ENCODE peak calls at places on chromosomes 5 and 9, in six cellular contexts. One of them, this sample, is unnamed.
A peak's percentile ranks its signal among the peaks of the same experiment; 100 is the strongest.

GRCh38 chr9:113548221-113549041 is 84.9 kb downstream of the RGS3 start:
- DNase-seq in pancreas: peak; percentile 40
- DNase-seq in adrenal gland: peak; percentile 88
- DNase-seq in GM12878: no peak
- DNase-seq in body of pancreas: peak; percentile 78
- DNase-seq in stomach: peak; percentile 62
- DNase-seq in this sample: no peak

GRCh38 chr9:121233906-121234901 is 32.5 kb upstream of the RAB14 start:
- DNase-seq in adrenal gland: no peak
- DNase-seq in body of pancreas: no peak
- DNase-seq in pancreas: no peak
- DNase-seq in stomach: no peak
- DNase-seq in GM12878: no peak
- DNase-seq in this sample: peak; percentile 76

GRCh38 chr9:89473762-89474469 is 24.0 kb downstream of the SEMA4D start:
- DNase-seq in stomach: no peak
- DNase-seq in adrenal gland: no peak
- DNase-seq in body of pancreas: no peak
- DNase-seq in pancreas: no peak
- DNase-seq in GM12878: no peak
- DNase-seq in this sample: no peak

GRCh38 chr5:139764250-139764791 is 31.3 kb upstream of the PSD2 start:
- DNase-seq in GM12878: no peak
- DNase-seq in adrenal gland: no peak
- DNase-seq in stomach: no peak
- DNase-seq in pancreas: no peak
- DNase-seq in body of pancreas: no peak
- DNase-seq in this sample: no peak

GRCh38 chr5:153530357-153531143 is 40.1 kb downstream of the GRIA1 start:
- DNase-seq in body of pancreas: no peak
- DNase-seq in pancreas: no peak
- DNase-seq in stomach: no peak
- DNase-seq in GM12878: no peak
- DNase-seq in adrenal gland: no peak
- DNase-seq in this sample: no peak

GRCh38 chr5:72510610-72511121 is 3.5 kb upstream of the ZNF366 start:
- DNase-seq in body of pancreas: peak; percentile 14
- DNase-seq in pancreas: no peak
- DNase-seq in adrenal gland: no peak
- DNase-seq in stomach: no peak
- DNase-seq in GM12878: no peak
- DNase-seq in this sample: peak; percentile 55

GRCh38 chr5:143985832-143986485 is 174.0 kb downstream of the HMHB1 start:
- DNase-seq in GM12878: no peak
- DNase-seq in adrenal gland: no peak
- DNase-seq in pancreas: no peak
- DNase-seq in body of pancreas: no peak
- DNase-seq in stomach: no peak
- DNase-seq in this sample: peak; percentile 91

GRCh38 chr9:110025551-110026170 is 182.3 kb downstream of the C9orf152 start:
- DNase-seq in adrenal gland: no peak
- DNase-seq in body of pancreas: no peak
- DNase-seq in stomach: no peak
- DNase-seq in GM12878: no peak
- DNase-seq in pancreas: no peak
- DNase-seq in this sample: no peak

GRCh38 chr5:79021753-79022152 is 36.6 kb upstream of the ARSB start:
- DNase-seq in adrenal gland: no peak
- DNase-seq in GM12878: no peak
- DNase-seq in body of pancreas: no peak
- DNase-seq in stomach: no peak
- DNase-seq in pancreas: no peak
- DNase-seq in this sample: no peak

GRCh38 chr9:29297592-29297991 is 1724.3 kb upstream of the C9orf72 start:
- DNase-seq in stomach: no peak
- DNase-seq in pancreas: no peak
- DNase-seq in GM12878: no peak
- DNase-seq in body of pancreas: no peak
- DNase-seq in adrenal gland: no peak
- DNase-seq in this sample: no peak

GRCh38 chr5:103474671-103475070 is 87.9 kb downstream of the NUDT12 start:
- DNase-seq in adrenal gland: no peak
- DNase-seq in stomach: no peak
- DNase-seq in body of pancreas: no peak
- DNase-seq in pancreas: no peak
- DNase-seq in GM12878: no peak
- DNase-seq in this sample: no peak
- TF ChIP-seq CTCF in adrenal gland: no peak
- TF ChIP-seq CTCF in stomach: no peak
- TF ChIP-seq CTCF in body of pancreas: no peak
- TF ChIP-seq CTCF in pancreas: no peak
- TF ChIP-seq CTCF in GM12878: no peak
- TF ChIP-seq CTCF in this sample: no peak

GRCh38 chr5:15117691-15118090 is 246.1 kb upstream of the ANKH start:
- DNase-seq in body of pancreas: no peak
- DNase-seq in stomach: no peak
- DNase-seq in pancreas: no peak
- DNase-seq in GM12878: no peak
- DNase-seq in adrenal gland: no peak
- DNase-seq in this sample: no peak
- H3K4me3 ChIP-seq in body of pancreas: no peak overlapping the region
- H3K4me3 ChIP-seq in stomach: no peak overlapping the region
- H3K4me3 ChIP-seq in pancreas: no peak overlapping the region
- H3K4me3 ChIP-seq in GM12878: no peak overlapping the region
- H3K4me3 ChIP-seq in adrenal gland: no peak overlapping the region
- H3K4me3 ChIP-seq in this sample: no peak overlapping the region

DNA sequence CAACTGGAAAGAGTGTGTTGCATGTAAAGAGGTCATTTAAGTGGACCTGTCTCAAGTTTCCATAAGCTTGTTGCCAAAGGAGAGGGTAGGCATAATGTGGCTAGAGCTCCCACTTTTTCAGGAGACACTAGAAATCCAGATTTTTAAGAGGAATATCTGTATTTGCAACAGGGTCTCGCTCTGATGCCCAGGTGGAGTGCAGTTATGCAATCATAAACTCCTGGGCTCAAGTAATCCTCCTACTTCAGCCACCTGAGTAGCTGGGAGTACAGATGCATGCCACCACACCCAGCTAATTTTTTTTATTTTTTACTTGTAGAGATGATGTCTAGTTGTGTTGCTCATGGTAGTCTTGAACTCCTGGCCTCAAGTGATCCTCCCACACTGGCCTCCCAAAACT is 183.5 kb downstream of the NIPBL start:
- DNase-seq in pancreas: no peak
- DNase-seq in stomach: no peak
- DNase-seq in adrenal gland: no peak
- DNase-seq in body of pancreas: no peak
- DNase-seq in GM12878: no peak
- DNase-seq in this sample: no peak
- TF ChIP-seq CTCF in pancreas: no peak
- TF ChIP-seq CTCF in stomach: no peak
- TF ChIP-seq CTCF in adrenal gland: no peak
- TF ChIP-seq CTCF in body of pancreas: no peak
- TF ChIP-seq CTCF in GM12878: no peak
- TF ChIP-seq CTCF in this sample: no peak

DNA sequence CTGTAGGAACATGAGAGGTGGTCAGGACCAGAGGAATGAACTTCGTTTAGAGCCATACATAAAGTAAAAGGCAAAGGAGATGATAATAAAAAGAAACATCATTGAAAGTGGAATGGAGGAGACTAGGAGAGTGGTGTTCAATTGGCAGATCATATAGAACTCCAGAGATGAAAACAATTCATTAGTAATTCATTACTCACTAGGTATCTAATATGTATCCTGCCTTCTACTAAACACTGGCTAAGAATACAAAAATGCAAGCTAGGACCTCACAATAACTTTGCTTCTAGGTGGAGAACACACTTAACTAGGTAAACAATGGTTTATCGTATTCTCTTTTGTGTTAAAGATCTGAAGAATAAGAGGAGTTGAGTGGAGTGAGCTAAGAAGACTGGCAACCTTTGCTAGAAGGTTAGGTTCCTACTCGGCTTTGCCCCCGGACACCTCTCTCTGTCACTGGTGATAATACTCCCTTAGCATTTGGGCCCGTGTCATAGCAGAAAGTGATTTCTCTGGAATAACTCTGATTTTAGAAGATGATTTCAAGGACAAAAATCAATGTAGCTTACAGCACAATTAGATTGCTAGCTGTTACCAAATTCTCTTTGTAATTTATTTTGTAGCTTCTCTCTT is 88.6 kb upstream of the IFNE start:
- DNase-seq in stomach: no peak
- DNase-seq in GM12878: no peak
- DNase-seq in adrenal gland: no peak
- DNase-seq in body of pancreas: no peak
- DNase-seq in pancreas: no peak
- DNase-seq in this sample: peak; percentile 53
- H3K4me3 ChIP-seq in stomach: no peak overlapping the region
- H3K4me3 ChIP-seq in GM12878: no peak overlapping the region
- H3K4me3 ChIP-seq in adrenal gland: no peak overlapping the region
- H3K4me3 ChIP-seq in body of pancreas: no peak overlapping the region
- H3K4me3 ChIP-seq in pancreas: no peak overlapping the region
- H3K4me3 ChIP-seq in this sample: no peak overlapping the region

DNA sequence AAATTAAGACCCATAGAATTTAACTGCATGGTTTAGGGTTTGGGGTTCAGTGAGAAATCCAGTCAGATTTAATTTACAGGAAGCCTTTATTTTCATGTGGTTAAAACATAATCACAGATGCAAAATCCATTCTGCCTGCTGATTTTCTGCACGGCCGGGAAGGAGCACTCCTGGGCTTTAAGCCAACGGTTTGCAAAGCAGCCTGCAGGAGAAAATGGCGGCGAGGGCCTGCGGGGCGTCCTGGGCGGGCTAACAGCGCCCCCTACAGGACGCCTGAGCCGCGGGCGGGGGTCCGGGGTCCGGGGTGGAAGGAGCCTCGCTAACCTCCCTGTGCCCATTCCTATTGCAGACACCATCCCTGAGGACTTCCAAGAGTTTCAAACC is 47.6 kb downstream of the THBS4 start:
- DNase-seq in GM12878: no peak
- DNase-seq in adrenal gland: peak; percentile 81
- DNase-seq in pancreas: peak; percentile 46
- DNase-seq in body of pancreas: peak; percentile 66
- DNase-seq in stomach: peak; percentile 55
- DNase-seq in this sample: peak; percentile 65
- TF ChIP-seq CTCF in GM12878: peak; percentile 78
- TF ChIP-seq CTCF in adrenal gland: peak; percentile 88
- TF ChIP-seq CTCF in pancreas: peak; percentile 38
- TF ChIP-seq CTCF in body of pancreas: peak; percentile 33
- TF ChIP-seq CTCF in stomach: peak; percentile 14
- TF ChIP-seq CTCF in this sample: peak; percentile 66

DNA sequence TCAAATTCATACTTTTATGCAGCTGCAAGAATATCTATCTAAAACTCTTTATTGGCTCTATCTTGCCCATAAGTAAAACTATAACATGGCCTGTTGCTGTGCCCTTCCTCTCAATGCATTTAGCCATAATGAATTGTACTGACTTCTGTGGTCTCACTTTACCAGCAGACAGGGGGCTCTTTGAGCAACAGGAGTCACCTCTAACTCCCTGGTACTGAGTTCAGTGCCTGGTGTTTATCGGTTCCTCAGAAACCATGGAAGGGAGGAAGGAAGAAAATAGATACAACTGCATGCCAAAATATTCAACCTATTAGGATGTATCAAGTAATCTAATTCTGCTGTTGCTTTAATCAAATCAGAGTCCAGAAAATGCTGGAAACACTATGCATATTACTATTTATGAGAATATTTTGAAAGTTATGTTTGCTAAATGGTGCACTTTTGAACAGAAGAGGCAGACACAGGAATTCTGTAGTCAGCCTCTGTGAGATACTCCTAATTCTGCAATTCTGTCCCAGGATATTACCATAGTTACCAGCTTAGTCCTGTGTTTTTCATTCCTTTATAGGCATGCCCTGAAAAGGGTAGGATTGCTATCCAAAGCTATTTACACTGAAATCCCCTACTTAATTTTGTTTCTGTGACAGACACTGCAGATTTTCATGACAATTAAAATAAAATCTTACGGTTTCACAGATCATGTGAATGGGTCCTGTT is 89.8 kb downstream of the CD180 start:
- DNase-seq in pancreas: no peak
- DNase-seq in stomach: no peak
- DNase-seq in body of pancreas: no peak
- DNase-seq in GM12878: no peak
- DNase-seq in adrenal gland: no peak
- DNase-seq in this sample: no peak
- H3K4me3 ChIP-seq in pancreas: no peak overlapping the region
- H3K4me3 ChIP-seq in stomach: no peak overlapping the region
- H3K4me3 ChIP-seq in body of pancreas: no peak overlapping the region
- H3K4me3 ChIP-seq in GM12878: no peak overlapping the region
- H3K4me3 ChIP-seq in adrenal gland: no peak overlapping the region
- H3K4me3 ChIP-seq in this sample: no peak overlapping the region

GRCh38 chr9:136858844-136859757 is 7.0 kb downstream of the MAMDC4 start:
- DNase-seq in stomach: peak; percentile 95
- DNase-seq in GM12878: no peak
- DNase-seq in body of pancreas: peak; percentile 92
- DNase-seq in adrenal gland: peak; percentile 87
- DNase-seq in pancreas: peak; percentile 92
- DNase-seq in this sample: no peak
- TF ChIP-seq CTCF in stomach: no peak
- TF ChIP-seq CTCF in GM12878: no peak
- TF ChIP-seq CTCF in body of pancreas: no peak
- TF ChIP-seq CTCF in adrenal gland: no peak
- TF ChIP-seq CTCF in pancreas: no peak
- TF ChIP-seq CTCF in this sample: no peak

GRCh38 chr9:77811832-77812231 is 163.7 kb upstream of the GNA14 start:
- DNase-seq in stomach: no peak
- DNase-seq in adrenal gland: no peak
- DNase-seq in pancreas: no peak
- DNase-seq in body of pancreas: no peak
- DNase-seq in GM12878: no peak
- DNase-seq in this sample: peak; percentile 42

GRCh38 chr9:77810637-77811119 is 162.6 kb upstream of the GNA14 start:
- DNase-seq in stomach: no peak
- DNase-seq in body of pancreas: no peak
- DNase-seq in GM12878: no peak
- DNase-seq in adrenal gland: no peak
- DNase-seq in pancreas: no peak
- DNase-seq in this sample: no peak

GRCh38 chr9:77808750-77809079 is 160.6 kb upstream of the GNA14 start:
- DNase-seq in adrenal gland: no peak
- DNase-seq in stomach: no peak
- DNase-seq in pancreas: no peak
- DNase-seq in GM12878: no peak
- DNase-seq in body of pancreas: no peak
- DNase-seq in this sample: peak; percentile 38

GRCh38 chr9:77809552-77809951 is 161.4 kb upstream of the GNA14 start:
- DNase-seq in adrenal gland: no peak
- DNase-seq in GM12878: no peak
- DNase-seq in pancreas: no peak
- DNase-seq in body of pancreas: no peak
- DNase-seq in stomach: no peak
- DNase-seq in this sample: peak; percentile 33

GRCh38 chr9:77810047-77810446 is 161.9 kb upstream of the GNA14 start:
- DNase-seq in body of pancreas: no peak
- DNase-seq in stomach: no peak
- DNase-seq in GM12878: no peak
- DNase-seq in adrenal gland: no peak
- DNase-seq in pancreas: no peak
- DNase-seq in this sample: no peak
- H3K4me3 ChIP-seq in body of pancreas: no peak overlapping the region
- H3K4me3 ChIP-seq in stomach: no peak overlapping the region
- H3K4me3 ChIP-seq in GM12878: no peak overlapping the region
- H3K4me3 ChIP-seq in adrenal gland: no peak overlapping the region
- H3K4me3 ChIP-seq in pancreas: no peak overlapping the region
- H3K4me3 ChIP-seq in this sample: no peak overlapping the region

GRCh38 chr5:178667109-178667508 is 40.3 kb upstream of the CLK4 start:
- DNase-seq in pancreas: no peak
- DNase-seq in adrenal gland: no peak
- DNase-seq in GM12878: no peak
- DNase-seq in stomach: no peak
- DNase-seq in body of pancreas: no peak
- DNase-seq in this sample: no peak
- TF ChIP-seq CTCF in pancreas: no peak
- TF ChIP-seq CTCF in adrenal gland: no peak
- TF ChIP-seq CTCF in GM12878: no peak
- TF ChIP-seq CTCF in stomach: no peak
- TF ChIP-seq CTCF in body of pancreas: no peak
- TF ChIP-seq CTCF in this sample: no peak

This sample was measured in epithelial cell of esophagus.